ENCODE peak calls at places on chromosomes 1 and 21, in seven cellular contexts. A is H7, G is posterior cingulate gyrus, L is heart right ventricle, R is myocyte, O is endothelial cell, Q is cardiac muscle cell. U is an unnamed sample.

GRCh38 chr1:242522304-242522945 is 2.1 kb downstream of the PLD5 start:
- DNase-seq in L (no peak), R (no peak), O (no peak), A (no peak), Q (no peak), G (no peak), U (no peak)

GRCh38 chr1:204294371-204294770 is 65.4 kb downstream of the PLEKHA6 start:
- DNase-seq in R (peak), A (no peak), O (no peak), L (peak), Q (no peak), G (no peak), U (no peak)

GRCh38 chr1:201633811-201634210 is 94.9 kb downstream of the NAV1 start:
- DNase-seq in A (no peak), G (no peak), O (no peak), L (no peak), R (peak), Q (no peak), U (no peak)

GRCh38 chr1:205748398-205749093 is 1.4 kb downstream of the NUCKS1 start:
- DNase-seq in R (peak), G (no peak), Q (peak), L (peak), A (no peak), O (no peak), U (no peak)

GRCh38 chr1:30527511-30528140 is 195.8 kb downstream of the MATN1 start:
- DNase-seq in A (no peak), Q (peak), R (peak), O (no peak), L (peak), G (no peak), U (no peak)

GRCh38 chr1:150626150-150626549 is 3.3 kb downstream of the ENSA start:
- DNase-seq in O (no peak), L (no peak), R (no peak), G (peak), A (no peak), Q (no peak), U (no peak)

GRCh38 chr1:27572679-27573426 is 31.1 kb downstream of the AHDC1 start:
- DNase-seq in A (no peak), O (no peak), G (no peak), Q (peak), R (peak), L (no peak), U (no peak)

GRCh38 chr1:150578278-150579109 is 916 bp downstream of the MCL1 start:
- DNase-seq in Q (peak), O (peak), R (peak), G (no peak), L (peak), A (no peak), U (peak)

GRCh38 chr21:37253991-37254390 is 13.1 kb downstream of the VPS26C start:
- DNase-seq in R (no peak), O (no peak), Q (no peak), G (no peak), L (no peak), A (no peak), U (no peak)

GRCh38 chr1:27545876-27546275 is 55.9 kb upstream of the WASF2 start:
- DNase-seq in L (no peak), O (no peak), G (no peak), R (peak), Q (no peak), A (no peak), U (no peak)

GRCh38 chr1:2172551-2173146 is 21.9 kb downstream of the FAAP20 start:
- DNase-seq in L (no peak), O (no peak), R (no peak), G (no peak), Q (no peak), A (no peak), U (no peak)

GRCh38 chr1:218499021-218499691 is 154.0 kb downstream of the TGFB2 start:
- DNase-seq in R (peak), G (no peak), L (no peak), A (no peak), O (no peak), Q (no peak), U (no peak)

GRCh38 chr1:242870944-242871343 is 346.4 kb upstream of the PLD5 start:
- DNase-seq in R (no peak), L (no peak), G (no peak), A (no peak), Q (no peak), O (no peak), U (no peak)

GRCh38 chr1:14482784-14483183 is 115.7 kb upstream of the KAZN start:
- DNase-seq in L (no peak), Q (no peak), O (no peak), G (no peak), A (no peak), R (no peak), U (no peak)

GRCh38 chr1:19840228-19840627 is 25.1 kb upstream of the RNF186 start:
- DNase-seq in L (no peak), G (no peak), Q (no peak), O (no peak), R (peak), A (no peak), U (no peak)

GRCh38 chr21:45894107-45894810 is 87.3 kb upstream of the COL6A1 start:
- DNase-seq in G (peak), A (no peak), L (peak), O (no peak), R (peak), Q (peak), U (no peak)

GRCh38 chr1:223710179-223711133 is 1.9 kb upstream of the CAPN2 start:
- DNase-seq in A (no peak), L (no peak), O (no peak), Q (no peak), G (no peak), R (no peak), U (no peak)

GRCh38 chr1:202069670-202070069 is 53.0 kb upstream of the GPR37L1 start:
- DNase-seq in A (no peak), L (no peak), O (no peak), Q (no peak), R (no peak), G (no peak), U (no peak)

GRCh38 chr1:229101011-229101410 is 169.9 kb upstream of the RAB4A start:
- DNase-seq in G (no peak), A (no peak), O (no peak), L (no peak), R (no peak), Q (no peak), U (no peak)

GRCh38 chr1:209635850-209636249 is 16.4 kb downstream of the LAMB3 start:
- DNase-seq in O (no peak), A (no peak), G (no peak), Q (no peak), R (no peak), L (no peak), U (no peak)